ENCODE peak calls at places on chromosomes 5 and 9, in six cellular contexts. One of them, this sample, is unnamed.

GRCh38 chr5:91225848-91226686 is 157.1 kb downstream of the ARRDC3 start:
- DNase-seq in HCT116: peak
- DNase-seq in A549: no peak
- DNase-seq in H1: peak
- DNase-seq in body of pancreas: peak
- DNase-seq in stomach: peak
- DNase-seq in this sample: no peak

GRCh38 chr5:21199087-21199486 is 1211.1 kb upstream of the CDH18 start:
- DNase-seq in stomach: no peak
- DNase-seq in H1: no peak
- DNase-seq in A549: no peak
- DNase-seq in HCT116: no peak
- DNase-seq in body of pancreas: no peak
- DNase-seq in this sample: no peak

GRCh38 chr5:51518607-51519006 is 135.4 kb downstream of the ISL1 start:
- DNase-seq in H1: no peak
- DNase-seq in stomach: no peak
- DNase-seq in A549: no peak
- DNase-seq in HCT116: no peak
- DNase-seq in body of pancreas: no peak
- DNase-seq in this sample: no peak

GRCh38 chr5:168219515-168220410 is 71.7 kb upstream of the WWC1 start:
- DNase-seq in H1: peak
- DNase-seq in HCT116: peak
- DNase-seq in stomach: peak
- DNase-seq in A549: peak
- DNase-seq in body of pancreas: peak
- DNase-seq in this sample: peak

GRCh38 chr5:170219615-170220014 is 13.2 kb upstream of the C5orf58 start:
- DNase-seq in H1: no peak
- DNase-seq in stomach: no peak
- DNase-seq in A549: no peak
- DNase-seq in HCT116: peak
- DNase-seq in body of pancreas: no peak
- DNase-seq in this sample: peak

GRCh38 chr5:57862471-57863282 is 380.1 kb upstream of the ACTBL2 start:
- DNase-seq in stomach: no peak
- DNase-seq in body of pancreas: no peak
- DNase-seq in H1: no peak
- DNase-seq in A549: no peak
- DNase-seq in HCT116: no peak
- DNase-seq in this sample: no peak

GRCh38 chr5:160054831-160055230 is 45.9 kb downstream of the TTC1 start:
- DNase-seq in A549: peak
- DNase-seq in HCT116: no peak
- DNase-seq in body of pancreas: no peak
- DNase-seq in H1: no peak
- DNase-seq in stomach: no peak
- DNase-seq in this sample: peak

GRCh38 chr5:88984040-88984439 is 101.1 kb upstream of the MEF2C start:
- DNase-seq in A549: no peak
- DNase-seq in body of pancreas: no peak
- DNase-seq in stomach: no peak
- DNase-seq in HCT116: no peak
- DNase-seq in H1: no peak
- DNase-seq in this sample: no peak

GRCh38 chr5:91742504-91742903 is 359.4 kb upstream of the ARRDC3 start:
- DNase-seq in body of pancreas: no peak
- DNase-seq in HCT116: no peak
- DNase-seq in A549: no peak
- DNase-seq in stomach: no peak
- DNase-seq in H1: no peak
- DNase-seq in this sample: no peak

GRCh38 chr9:129333961-129334743 is 156.1 kb upstream of the IER5L start:
- DNase-seq in HCT116: peak
- DNase-seq in A549: peak
- DNase-seq in stomach: peak
- DNase-seq in body of pancreas: peak
- DNase-seq in H1: peak
- DNase-seq in this sample: peak
- TF ChIP-seq POLR2A in HCT116: peak
- TF ChIP-seq POLR2A in A549: peak
- TF ChIP-seq POLR2A in stomach: no peak
- TF ChIP-seq POLR2A in body of pancreas: peak
- TF ChIP-seq POLR2A in H1: peak
- TF ChIP-seq POLR2A in this sample: no peak

DNA sequence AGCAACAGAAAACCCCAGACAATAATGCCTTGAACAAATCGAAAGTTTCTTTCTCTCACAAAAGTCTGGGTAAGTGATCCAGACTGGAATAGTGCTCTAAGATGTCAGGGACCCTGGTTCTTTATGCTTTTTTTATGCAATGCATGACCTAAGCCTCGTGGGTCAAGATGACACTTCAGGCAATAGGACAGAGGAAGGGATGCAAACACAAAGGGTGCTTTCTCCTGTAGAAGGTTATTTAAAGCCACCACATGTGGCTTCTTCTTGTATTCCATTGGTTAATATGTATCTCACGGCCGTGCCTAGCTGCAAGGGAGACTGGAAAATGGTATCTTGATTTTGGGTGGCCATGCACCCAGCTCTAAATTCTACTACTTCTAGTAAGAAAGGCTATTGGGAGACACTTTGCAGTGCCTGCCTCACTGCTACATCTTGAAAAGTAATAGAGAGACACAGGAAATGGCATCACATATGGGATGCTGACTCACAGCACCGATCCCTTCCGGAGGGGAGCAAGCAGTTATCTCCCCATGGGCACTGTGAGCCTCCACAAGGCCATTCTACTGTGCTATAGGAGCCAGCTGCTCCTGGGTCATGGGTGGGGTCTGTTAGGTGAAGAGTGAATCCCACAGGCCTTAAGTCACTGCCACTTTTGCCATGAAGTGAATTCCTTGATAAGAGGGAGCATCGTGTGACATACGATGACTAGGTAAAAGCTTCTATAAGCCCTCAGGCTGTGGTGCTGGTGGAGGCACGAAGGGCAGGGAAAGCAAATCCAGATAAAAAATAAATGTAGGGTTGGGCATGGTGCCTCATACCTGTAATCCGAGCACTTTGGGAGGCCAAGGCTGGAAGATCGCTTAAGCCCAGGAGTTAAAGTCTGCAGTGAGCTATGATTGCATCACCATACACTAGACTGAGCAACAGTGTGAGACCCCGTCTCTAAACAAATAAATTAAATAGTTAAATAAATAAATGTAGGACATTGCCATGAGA is 32.5 kb upstream of the RAB14 start:
- DNase-seq in A549: no peak
- DNase-seq in HCT116: no peak
- DNase-seq in stomach: no peak
- DNase-seq in body of pancreas: no peak
- DNase-seq in H1: no peak
- DNase-seq in this sample: peak
- TF ChIP-seq POLR2A in A549: no peak
- TF ChIP-seq POLR2A in HCT116: no peak
- TF ChIP-seq POLR2A in stomach: no peak
- TF ChIP-seq POLR2A in body of pancreas: no peak
- TF ChIP-seq POLR2A in H1: no peak
- TF ChIP-seq POLR2A in this sample: no peak

GRCh38 chr5:139649082-139649991 is 1.2 kb downstream of the CXXC5 start:
- DNase-seq in H1: peak
- DNase-seq in body of pancreas: peak
- DNase-seq in stomach: no peak
- DNase-seq in HCT116: no peak
- DNase-seq in A549: no peak
- DNase-seq in this sample: no peak

GRCh38 chr5:139651502-139651862 is 3.3 kb downstream of the CXXC5 start:
- DNase-seq in stomach: no peak
- DNase-seq in H1: no peak
- DNase-seq in HCT116: no peak
- DNase-seq in body of pancreas: no peak
- DNase-seq in A549: no peak
- DNase-seq in this sample: no peak

GRCh38 chr5:139648205-139649081 is at the start of gene CXXC5:
- DNase-seq in H1: peak
- DNase-seq in A549: peak
- DNase-seq in stomach: peak
- DNase-seq in body of pancreas: peak
- DNase-seq in HCT116: no peak
- DNase-seq in this sample: peak

GRCh38 chr5:139650689-139651501 is 2.7 kb downstream of the CXXC5 start:
- DNase-seq in HCT116: no peak
- DNase-seq in H1: no peak
- DNase-seq in A549: no peak
- DNase-seq in body of pancreas: peak
- DNase-seq in stomach: peak
- DNase-seq in this sample: no peak

GRCh38 chr5:139650031-139650688 is 2.0 kb downstream of the CXXC5 start:
- DNase-seq in stomach: peak
- DNase-seq in H1: no peak
- DNase-seq in body of pancreas: peak
- DNase-seq in HCT116: no peak
- DNase-seq in A549: no peak
- DNase-seq in this sample: no peak
- TF ChIP-seq POLR2A in stomach: no peak
- TF ChIP-seq POLR2A in H1: no peak
- TF ChIP-seq POLR2A in body of pancreas: no peak
- TF ChIP-seq POLR2A in HCT116: no peak
- TF ChIP-seq POLR2A in A549: no peak
- TF ChIP-seq POLR2A in this sample: no peak

GRCh38 chr9:113674436-113674835 is 201.7 kb upstream of the ZNF618 start:
- DNase-seq in HCT116: no peak
- DNase-seq in H1: no peak
- DNase-seq in A549: no peak
- DNase-seq in stomach: no peak
- DNase-seq in body of pancreas: no peak
- DNase-seq in this sample: no peak

GRCh38 chr9:113673726-113674125 is 202.4 kb upstream of the ZNF618 start:
- DNase-seq in stomach: no peak
- DNase-seq in body of pancreas: no peak
- DNase-seq in H1: no peak
- DNase-seq in HCT116: no peak
- DNase-seq in A549: no peak
- DNase-seq in this sample: no peak

GRCh38 chr9:113677057-113677456 is 199.1 kb upstream of the ZNF618 start:
- DNase-seq in A549: no peak
- DNase-seq in stomach: no peak
- DNase-seq in body of pancreas: no peak
- DNase-seq in H1: no peak
- DNase-seq in HCT116: no peak
- DNase-seq in this sample: no peak

GRCh38 chr9:113677569-113677968 is 198.5 kb upstream of the ZNF618 start:
- DNase-seq in H1: no peak
- DNase-seq in stomach: no peak
- DNase-seq in HCT116: no peak
- DNase-seq in body of pancreas: no peak
- DNase-seq in A549: no peak
- DNase-seq in this sample: no peak

DNA sequence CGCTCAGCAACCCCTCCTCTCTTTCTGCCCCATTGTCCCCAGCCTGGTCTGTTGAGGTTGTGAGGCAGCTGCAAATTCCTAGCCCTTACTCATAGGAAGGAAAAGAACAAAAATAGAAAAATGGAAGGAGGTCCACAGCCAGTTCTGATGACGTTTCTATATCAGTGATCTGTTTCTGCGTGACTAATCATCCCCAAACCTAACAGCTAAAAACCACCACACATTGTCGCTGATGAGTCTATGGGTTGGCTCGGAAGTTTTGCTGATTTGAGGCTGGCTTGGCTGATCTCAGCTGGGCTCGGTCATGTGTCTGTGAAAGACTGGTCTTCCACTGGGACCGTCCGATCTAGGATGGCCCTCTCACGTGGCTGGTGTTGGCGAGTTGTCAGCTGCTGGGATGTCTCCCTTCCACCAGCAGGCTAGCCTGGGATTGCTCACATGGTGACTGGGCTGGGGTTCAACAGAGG is 200.6 kb upstream of the ZNF618 start:
- DNase-seq in body of pancreas: peak
- DNase-seq in A549: no peak
- DNase-seq in H1: no peak
- DNase-seq in stomach: peak
- DNase-seq in HCT116: no peak
- DNase-seq in this sample: peak
- TF ChIP-seq POLR2A in body of pancreas: no peak
- TF ChIP-seq POLR2A in A549: no peak
- TF ChIP-seq POLR2A in H1: no peak
- TF ChIP-seq POLR2A in stomach: no peak
- TF ChIP-seq POLR2A in HCT116: no peak
- TF ChIP-seq POLR2A in this sample: no peak

This sample was measured in H54.